ENCODE peak calls at places on chromosomes 6 and 20, in five cellular contexts. P is HCT116, M is substantia nigra, W is gastrocnemius medialis, S is tibial artery. K is an unnamed sample.

GRCh38 chr6:106973018-106973840 is 1.3 kb downstream of the CD24 start:
- DNase-seq in W (no peak), M (no peak), P (no peak), S (no peak), K (no peak)

GRCh38 chr6:86706449-86706848 is 230.9 kb upstream of the HTR1E start:
- DNase-seq in S (no peak), M (no peak), P (no peak), W (no peak), K (no peak)

GRCh38 chr20:21527908-21528307 is 14.0 kb upstream of the NKX2-2 start:
- DNase-seq in M (no peak), S (no peak), W (no peak), P (no peak), K (no peak)

GRCh38 chr6:41531016-41531415 is 15.2 kb upstream of the FOXP4 start:
- DNase-seq in S (no peak), P (no peak), M (no peak), W (no peak), K (no peak)

GRCh38 chr6:28597217-28597835 is 71.6 kb downstream of the GPX5 start:
- DNase-seq in M (no peak), W (no peak), P (peak; percentile 83), S (no peak), K (no peak)

GRCh38 chr6:144481527-144481926 is 196.4 kb downstream of the UTRN start:
- DNase-seq in S (no peak), W (no peak), P (no peak), M (no peak), K (no peak)

GRCh38 chr6:28725890-28726348 is 197.9 kb downstream of the TRIM27 start:
- DNase-seq in W (no peak), M (no peak), S (no peak), P (no peak), K (no peak)

GRCh38 chr6:12294851-12295536 is 4.8 kb downstream of the EDN1 start:
- DNase-seq in M (no peak), S (no peak), W (no peak), P (no peak), K (no peak)

GRCh38 chr6:85449818-85450577 is at the start of gene NT5E:
- DNase-seq in M (peak; percentile 27), W (no peak), P (no peak), S (peak; percentile 94), K (no peak)

GRCh38 chr6:16752206-16752867 is 8.9 kb downstream of the ATXN1 start:
- DNase-seq in W (no peak), S (no peak), M (no peak), P (no peak), K (no peak)

GRCh38 chr6:152783217-152783878 is 32.8 kb downstream of the VIP start:
- DNase-seq in P (no peak), S (no peak), M (no peak), W (no peak), K (no peak)

GRCh38 chr6:72458521-72458920 is 163.3 kb upstream of the KCNQ5 start:
- DNase-seq in W (no peak), P (no peak), M (no peak), S (no peak), K (no peak)

GRCh38 chr6:72457738-72458137 is 164.1 kb upstream of the KCNQ5 start:
- DNase-seq in P (no peak), W (no peak), S (no peak), M (no peak), K (no peak)

GRCh38 chr6:72464791-72465691 is 156.8 kb upstream of the KCNQ5 start:
- DNase-seq in W (no peak), P (no peak), S (no peak), M (no peak), K (peak; percentile 70)

GRCh38 chr6:72464246-72464645 is 157.6 kb upstream of the KCNQ5 start:
- DNase-seq in W (no peak), M (no peak), S (no peak), P (no peak), K (no peak)

DNA sequence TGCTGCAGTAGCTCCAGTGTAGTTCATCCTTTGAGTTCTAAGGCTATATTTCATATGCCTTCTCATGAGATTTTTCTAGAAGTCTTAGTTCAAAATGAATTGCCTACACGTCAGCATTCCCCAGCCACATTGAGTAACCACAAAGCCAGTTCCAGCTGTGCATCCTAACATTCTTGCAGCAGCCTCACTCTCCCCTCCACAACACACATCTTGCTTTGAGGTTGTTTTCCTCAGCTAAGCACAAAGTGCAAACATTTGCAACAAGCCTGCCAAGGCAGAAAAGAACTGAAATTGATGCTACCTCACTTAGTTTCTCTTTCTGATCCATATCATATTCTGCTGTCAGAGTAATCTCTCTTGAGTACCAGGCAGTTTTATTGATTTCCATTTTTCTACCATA is 160.7 kb upstream of the KCNQ5 start:
- DNase-seq in M (no peak), W (no peak), S (no peak), P (no peak), K (no peak)
- H3K27ac ChIP-seq in M (no peak overlapping the region), W (no peak overlapping the region), S (no peak overlapping the region), P (no peak overlapping the region), K (no peak overlapping the region)

DNA sequence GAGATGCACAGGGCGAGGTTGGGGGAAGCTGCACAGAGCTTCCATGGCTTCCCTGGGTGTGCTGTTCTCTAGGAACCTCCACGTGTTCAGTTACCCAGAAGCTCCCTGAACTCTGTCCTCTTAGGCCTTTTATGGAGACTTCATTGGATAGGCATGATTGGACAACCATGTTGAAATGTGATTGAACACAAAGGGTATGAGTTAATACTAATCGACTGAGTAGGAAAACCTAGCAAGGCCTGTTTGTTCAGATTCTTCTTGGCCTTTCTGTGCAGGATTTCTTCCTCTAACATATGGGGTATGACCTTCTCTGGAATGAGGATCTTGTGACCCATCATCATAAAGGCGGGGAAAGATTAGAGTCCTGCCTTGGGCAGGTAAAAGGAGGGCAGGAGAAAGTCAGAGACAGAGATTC is 70.7 kb upstream of the SMIM29 start:
- DNase-seq in W (no peak), P (no peak), M (no peak), S (no peak), K (peak; percentile 84)
- H3K27ac ChIP-seq in W (peak overlapping the region; percentile 60), P (no peak overlapping the region), M (peak overlapping the region; percentile 22), S (no peak overlapping the region), K (peak overlapping the region; percentile 78)

GRCh38 chr6:34393191-34393967 is 910 bp upstream of the NUDT3 start:
- DNase-seq in S (no peak), W (no peak), M (no peak), P (no peak), K (no peak)
- H3K27ac ChIP-seq in S (peak overlapping the region; percentile 95), W (peak overlapping the region; percentile 98), M (peak overlapping the region; percentile 93), P (peak overlapping the region; percentile 95), K (no peak overlapping the region)

DNA sequence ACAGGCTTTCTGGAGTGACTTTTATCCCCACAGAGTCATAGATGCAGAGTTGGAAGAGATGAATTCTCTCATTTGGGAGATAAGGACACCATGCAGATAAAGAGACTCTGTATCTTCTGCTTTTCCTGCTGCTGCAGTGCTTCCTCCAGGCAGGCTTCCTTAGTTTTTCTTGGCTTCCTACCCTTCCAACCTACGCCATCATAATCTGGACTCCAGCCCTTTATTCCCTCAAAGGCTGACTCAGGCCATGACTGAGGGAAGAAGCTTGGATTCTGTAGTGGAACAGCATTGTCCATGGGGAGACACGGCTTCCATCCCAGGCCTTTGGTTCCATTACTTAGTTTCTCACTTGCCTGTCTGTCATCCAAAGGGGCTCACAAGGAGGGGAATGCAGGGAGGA is 6.5 kb upstream of the RNF24 start:
- DNase-seq in M (no peak), P (no peak), W (no peak), S (no peak), K (no peak)
- H3K27ac ChIP-seq in M (no peak overlapping the region), P (no peak overlapping the region), W (no peak overlapping the region), S (no peak overlapping the region), K (no peak overlapping the region)

GRCh38 chr6:1608976-1609661 is 596 bp upstream of the FOXC1 start:
- DNase-seq in S (peak; percentile 92), M (no peak), W (no peak), P (no peak), K (no peak)

GRCh38 chr6:1611572-1612385 is 2.1 kb downstream of the FOXC1 start:
- DNase-seq in M (no peak), S (no peak), P (no peak), W (no peak), K (no peak)

GRCh38 chr6:1611322-1611571 is 1.5 kb downstream of the FOXC1 start:
- DNase-seq in P (no peak), S (no peak), M (no peak), W (no peak), K (no peak)

GRCh38 chr6:1609662-1610496 is at the start of gene FOXC1:
- DNase-seq in S (peak; percentile 98), M (peak; percentile 8), W (peak; percentile 71), P (peak; percentile 83), K (peak; percentile 68)

DNA sequence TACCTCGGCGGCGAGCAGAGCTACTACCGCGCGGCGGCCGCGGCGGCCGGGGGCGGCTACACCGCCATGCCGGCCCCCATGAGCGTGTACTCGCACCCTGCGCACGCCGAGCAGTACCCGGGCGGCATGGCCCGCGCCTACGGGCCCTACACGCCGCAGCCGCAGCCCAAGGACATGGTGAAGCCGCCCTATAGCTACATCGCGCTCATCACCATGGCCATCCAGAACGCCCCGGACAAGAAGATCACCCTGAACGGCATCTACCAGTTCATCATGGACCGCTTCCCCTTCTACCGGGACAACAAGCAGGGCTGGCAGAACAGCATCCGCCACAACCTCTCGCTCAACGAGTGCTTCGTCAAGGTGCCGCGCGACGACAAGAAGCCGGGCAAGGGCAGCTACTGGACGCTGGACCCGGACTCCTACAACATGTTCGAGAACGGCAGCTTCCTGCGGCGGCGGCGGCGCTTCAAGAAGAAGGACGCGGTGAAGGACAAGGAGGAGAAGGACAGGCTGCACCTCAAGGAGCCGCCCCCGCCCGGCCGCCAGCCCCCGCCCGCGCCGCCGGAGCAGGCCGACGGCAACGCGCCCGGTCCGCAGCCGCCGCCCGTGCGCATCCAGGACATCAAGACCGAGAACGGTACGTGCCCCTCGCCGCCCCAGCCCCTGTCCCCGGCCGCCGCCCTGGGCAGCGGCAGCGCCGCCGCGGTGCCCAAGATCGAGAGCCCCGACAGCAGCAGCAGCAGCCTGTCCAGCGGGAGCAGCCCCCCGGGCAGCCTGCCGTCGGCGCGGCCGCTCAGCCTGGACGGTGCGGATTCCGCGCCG is 994 bp downstream of the FOXC1 start:
- DNase-seq in P (no peak), S (peak; percentile 68), M (no peak), W (no peak), K (no peak)
- H3K27ac ChIP-seq in P (peak overlapping the region; percentile 99), S (peak overlapping the region; percentile 98), M (no peak overlapping the region), W (peak overlapping the region; percentile 74), K (peak overlapping the region; percentile 92)

GRCh38 chr6:47047097-47047478 is 5.0 kb upstream of the ADGRF1 start:
- DNase-seq in M (no peak), S (no peak), W (no peak), P (no peak), K (no peak)
- H3K27ac ChIP-seq in M (no peak overlapping the region), S (no peak overlapping the region), W (no peak overlapping the region), P (no peak overlapping the region), K (peak overlapping the region; percentile 98)

K was measured in epithelial cell of prostate.